ENCODE peak calls at places on chromosomes 4 and X, in four cellular contexts. One of them, this sample, is unnamed.

GRCh38 chrX:150364347-150365050 is 1.4 kb downstream of the MAMLD1 start:
- DNase-seq in NCI-H1694 treated with DMSO at 0.1 percent for 48 hours: peak; percentile 11
- DNase-seq in GM12891: no peak
- DNase-seq in naive B cell: peak; percentile 55
- DNase-seq in this sample: peak; percentile 22

GRCh38 chr4:75343333-75343732 is 170.9 kb downstream of the RCHY1 start:
- DNase-seq in NCI-H1694 treated with DMSO at 0.1 percent for 48 hours: no peak
- DNase-seq in GM12891: no peak
- DNase-seq in naive B cell: no peak
- DNase-seq in this sample: no peak

GRCh38 chr4:177696438-177696966 is 254.3 kb upstream of the AGA start:
- DNase-seq in NCI-H1694 treated with DMSO at 0.1 percent for 48 hours: no peak
- DNase-seq in GM12891: no peak
- DNase-seq in naive B cell: no peak
- DNase-seq in this sample: peak; percentile 3

GRCh38 chrX:4925911-4926310 is 1212.5 kb upstream of the PRKX start:
- DNase-seq in GM12891: no peak
- DNase-seq in NCI-H1694 treated with DMSO at 0.1 percent for 48 hours: no peak
- DNase-seq in naive B cell: no peak
- DNase-seq in this sample: no peak

GRCh38 chrX:78712381-78712780 is 35.1 kb upstream of the LPAR4 start:
- DNase-seq in naive B cell: no peak
- DNase-seq in NCI-H1694 treated with DMSO at 0.1 percent for 48 hours: no peak
- DNase-seq in GM12891: no peak
- DNase-seq in this sample: no peak

GRCh38 chr4:163544407-163545038 is 50.0 kb downstream of the TMA16 start:
- DNase-seq in NCI-H1694 treated with DMSO at 0.1 percent for 48 hours: peak; percentile 18
- DNase-seq in GM12891: peak; percentile 34
- DNase-seq in naive B cell: peak; percentile 65
- DNase-seq in this sample: peak; percentile 38

GRCh38 chr4:184680698-184681097 is 31.2 kb downstream of the PRIMPOL start:
- DNase-seq in NCI-H1694 treated with DMSO at 0.1 percent for 48 hours: no peak
- DNase-seq in naive B cell: no peak
- DNase-seq in GM12891: no peak
- DNase-seq in this sample: no peak

GRCh38 chr4:152014280-152014679 is 253.5 kb upstream of the GATB start:
- DNase-seq in naive B cell: peak; percentile 17
- DNase-seq in NCI-H1694 treated with DMSO at 0.1 percent for 48 hours: no peak
- DNase-seq in GM12891: peak; percentile 8
- DNase-seq in this sample: no peak

GRCh38 chr4:159639924-159640323 is 537.0 kb downstream of the RAPGEF2 start:
- DNase-seq in naive B cell: no peak
- DNase-seq in GM12891: no peak
- DNase-seq in NCI-H1694 treated with DMSO at 0.1 percent for 48 hours: no peak
- DNase-seq in this sample: no peak

GRCh38 chr4:139521764-139522373 is 34.1 kb downstream of the SETD7 start:
- DNase-seq in GM12891: no peak
- DNase-seq in naive B cell: no peak
- DNase-seq in NCI-H1694 treated with DMSO at 0.1 percent for 48 hours: no peak
- DNase-seq in this sample: no peak

GRCh38 chr4:128123036-128123435 is 61.9 kb downstream of the LARP1B start:
- DNase-seq in NCI-H1694 treated with DMSO at 0.1 percent for 48 hours: no peak
- DNase-seq in naive B cell: no peak
- DNase-seq in GM12891: no peak
- DNase-seq in this sample: no peak

GRCh38 chr4:129971419-129971818 is 875.5 kb downstream of the C4orf33 start:
- DNase-seq in NCI-H1694 treated with DMSO at 0.1 percent for 48 hours: no peak
- DNase-seq in naive B cell: no peak
- DNase-seq in GM12891: no peak
- DNase-seq in this sample: no peak

GRCh38 chr4:60891947-60892346 is 308.2 kb upstream of the ADGRL3 start:
- DNase-seq in GM12891: no peak
- DNase-seq in NCI-H1694 treated with DMSO at 0.1 percent for 48 hours: no peak
- DNase-seq in naive B cell: no peak
- DNase-seq in this sample: no peak

GRCh38 chr4:19888587-19888986 is 363.1 kb upstream of the SLIT2 start:
- DNase-seq in GM12891: no peak
- DNase-seq in naive B cell: no peak
- DNase-seq in NCI-H1694 treated with DMSO at 0.1 percent for 48 hours: no peak
- DNase-seq in this sample: peak; percentile 25